ENCODE peak calls at places on chromosome 1, in four cellular contexts. R, P, N and J are unnamed samples.

GRCh38 chr1:149887456-149888159 is 11.8 kb upstream of the BOLA1 start:
- DNase-seq in R (peak; percentile 84), N (peak; percentile 99), P (peak; percentile 77), J (peak; percentile 85)

GRCh38 chr1:24390924-24391782 is 22.4 kb downstream of the STPG1 start:
- DNase-seq in R (peak; percentile 80), N (peak; percentile 79), P (peak; percentile 83), J (peak; percentile 88)

GRCh38 chr1:186511761-186512637 is 51.1 kb upstream of the PDC start:
- DNase-seq in R (no peak), P (no peak), N (peak; percentile 70), J (no peak)

GRCh38 chr1:86155061-86155806 is 1.3 kb downstream of the COL24A1 start:
- DNase-seq in N (peak; percentile 71), P (peak; percentile 49), R (peak; percentile 46), J (peak; percentile 60)

GRCh38 chr1:173190101-173190895 is 16.8 kb downstream of the TNFSF4 start:
- DNase-seq in P (peak; percentile 92), R (peak; percentile 88), N (no peak), J (peak; percentile 89)

GRCh38 chr1:212269306-212269705 is 15.9 kb upstream of the PPP2R5A start:
- DNase-seq in P (no peak), N (peak; percentile 45), R (no peak), J (no peak)

GRCh38 chr1:155127672-155128468 is at the start of gene EFNA1:
- DNase-seq in N (peak; percentile 54), R (peak; percentile 90), P (peak; percentile 82), J (peak; percentile 71)

GRCh38 chr1:7703321-7704213 is 67.5 kb upstream of the VAMP3 start:
- DNase-seq in P (no peak), N (peak; percentile 58), R (no peak), J (no peak)

GRCh38 chr1:200226268-200226968 is 183.4 kb downstream of the ZNF281 start:
- DNase-seq in N (peak; percentile 89), P (no peak), R (no peak), J (no peak)

GRCh38 chr1:66752000-66752592 is at the start of gene DYNLT5:
- DNase-seq in R (peak; percentile 72), P (peak; percentile 81), N (peak; percentile 80), J (peak; percentile 82)

GRCh38 chr1:96313216-96313615 is 408.4 kb upstream of the PTBP2 start:
- DNase-seq in P (no peak), R (no peak), N (no peak), J (no peak)

GRCh38 chr1:63276625-63277024 is 45.7 kb upstream of the FOXD3 start:
- DNase-seq in R (no peak), P (no peak), N (no peak), J (no peak)

GRCh38 chr1:69376408-69376807 is 191.3 kb upstream of the LRRC7 start:
- DNase-seq in N (no peak), P (no peak), R (no peak), J (no peak)

GRCh38 chr1:6035719-6036118 is 10.0 kb upstream of the KCNAB2 start:
- DNase-seq in R (no peak), N (no peak), P (no peak), J (no peak)

GRCh38 chr1:51189421-51190073 is 46.5 kb upstream of the RNF11 start:
- DNase-seq in R (no peak), P (no peak), N (peak; percentile 58), J (no peak)

GRCh38 chr1:219797683-219798082 is 130.7 kb downstream of the SLC30A10 start:
- DNase-seq in P (no peak), R (no peak), N (no peak), J (no peak)

GRCh38 chr1:70847013-70847412 is 200.6 kb downstream of the PTGER3 start:
- DNase-seq in P (no peak), R (no peak), N (peak; percentile 65), J (no peak)

GRCh38 chr1:78375996-78376395 is 114.8 kb upstream of the PTGFR start:
- DNase-seq in R (no peak), N (no peak), P (no peak), J (no peak)

GRCh38 chr1:47624531-47624930 is 186.7 kb downstream of the FOXD2 start:
- DNase-seq in N (peak; percentile 86), R (no peak), P (no peak), J (no peak)

GRCh38 chr1:13570924-13571323 is 12.7 kb upstream of the PDPN start:
- DNase-seq in R (no peak), N (peak; percentile 58), P (no peak), J (no peak)

GRCh38 chr1:206782448-206782847 is 10.2 kb upstream of the IL10 start:
- DNase-seq in R (no peak), P (no peak), N (no peak), J (no peak)

GRCh38 chr1:59903136-59903754 is 23.3 kb downstream of the CYP2J2 start:
- DNase-seq in N (peak; percentile 57), R (no peak), P (no peak), J (no peak)

GRCh38 chr1:31795801-31796621 is 19.8 kb downstream of the SPOCD1 start:
- DNase-seq in P (peak; percentile 41), N (no peak), R (no peak), J (no peak)

GRCh38 chr1:189323090-189323489 is 1154.6 kb downstream of the BRINP3 start:
- DNase-seq in R (no peak), N (no peak), P (no peak), J (no peak)

GRCh38 chr1:6359568-6360496 is 33.7 kb downstream of the ACOT7 start:
- DNase-seq in R (peak; percentile 93), P (peak; percentile 67), N (peak; percentile 81), J (peak; percentile 87)

GRCh38 chr1:12593621-12594066 is 24.4 kb downstream of the DHRS3 start:
- DNase-seq in N (no peak), R (peak; percentile 71), P (peak; percentile 75), J (peak; percentile 83)

DNA sequence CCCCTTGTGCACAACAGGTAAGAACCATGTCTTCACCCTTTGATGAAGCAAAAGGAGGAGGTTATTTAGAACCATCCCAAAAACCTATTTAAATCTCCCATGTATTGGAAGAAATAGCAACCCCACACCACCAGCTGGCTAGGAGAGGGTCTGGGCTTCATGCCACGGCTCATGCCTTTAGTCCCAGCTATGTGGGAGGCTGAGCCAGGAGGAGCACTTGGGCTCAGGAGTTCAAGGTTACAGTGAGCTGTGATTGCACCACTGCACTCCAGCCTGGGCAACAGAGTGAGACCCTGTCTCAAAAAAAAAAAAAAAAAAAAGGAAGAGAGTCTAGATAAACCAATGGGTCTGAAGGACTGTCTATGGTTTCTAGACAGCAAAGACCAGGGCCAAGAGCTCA is 197.9 kb upstream of the COA6 start:
- DNase-seq in N (no peak), P (no peak), R (no peak), J (no peak)
- H3K4me1 ChIP-seq in N (no peaks in the 10 kb centered on the region), P (no peaks in the 10 kb centered on the region), R (no peaks in the 10 kb centered on the region), J (no peaks in the 10 kb centered on the region)

GRCh38 chr1:11176081-11176706 is 13.0 kb upstream of the ANGPTL7 start:
- DNase-seq in P (peak; percentile 59), R (no peak), N (peak; percentile 55), J (peak; percentile 56)
- H3K27ac ChIP-seq in P (peak overlapping the region; percentile 33), R (no peak overlapping the region), N (no peak overlapping the region), J (peak overlapping the region; percentile 60)

DNA sequence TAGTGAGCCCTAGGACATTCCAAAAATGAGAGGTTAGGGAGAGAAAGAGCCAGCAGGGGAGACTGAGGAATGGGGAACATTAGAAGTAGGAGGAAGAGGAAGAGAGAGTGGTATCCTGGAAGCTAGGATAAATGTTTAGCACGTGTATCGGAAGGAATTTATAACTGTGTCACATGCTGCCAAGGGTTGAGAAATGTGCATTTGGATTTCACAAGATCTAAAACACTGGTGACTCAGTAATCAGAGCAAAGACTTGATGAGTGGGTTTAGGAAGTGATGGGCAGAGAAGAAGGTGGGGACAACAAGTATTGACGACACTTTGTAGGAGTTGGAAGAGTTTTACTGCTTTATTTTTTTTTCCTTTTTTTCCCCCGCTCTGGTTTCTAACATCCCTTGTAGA is 193.9 kb downstream of the FMN2 start:
- DNase-seq in R (no peak), P (no peak), N (no peak), J (no peak)
- H3K4me1 ChIP-seq in R (no peaks in the 10 kb centered on the region), P (no peaks in the 10 kb centered on the region), N (no peaks in the 10 kb centered on the region), J (no peaks in the 10 kb centered on the region)

DNA sequence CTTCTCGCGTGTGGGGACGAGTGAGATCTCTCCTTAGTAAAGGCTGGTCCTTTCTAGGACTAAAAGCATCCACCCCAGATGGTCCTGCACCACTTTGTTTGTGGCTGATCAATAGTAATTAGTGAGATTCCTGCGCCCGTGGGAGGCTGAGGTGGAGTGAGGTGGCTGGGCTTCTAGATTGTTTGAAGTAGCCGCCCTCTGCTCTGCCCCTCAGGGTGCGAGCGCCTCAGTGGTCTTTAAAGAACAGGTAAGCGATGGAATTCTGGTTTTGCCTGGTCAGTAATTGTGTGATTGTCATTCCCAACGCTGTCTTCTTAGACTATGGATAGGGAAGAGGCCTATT is 20.7 kb downstream of the PEX14 start:
- DNase-seq in P (no peak), R (no peak), N (no peak), J (no peak)
- H3K27ac ChIP-seq in P (peak overlapping the region; percentile 60), R (no peak overlapping the region), N (no peak overlapping the region), J (no peak overlapping the region)

DNA sequence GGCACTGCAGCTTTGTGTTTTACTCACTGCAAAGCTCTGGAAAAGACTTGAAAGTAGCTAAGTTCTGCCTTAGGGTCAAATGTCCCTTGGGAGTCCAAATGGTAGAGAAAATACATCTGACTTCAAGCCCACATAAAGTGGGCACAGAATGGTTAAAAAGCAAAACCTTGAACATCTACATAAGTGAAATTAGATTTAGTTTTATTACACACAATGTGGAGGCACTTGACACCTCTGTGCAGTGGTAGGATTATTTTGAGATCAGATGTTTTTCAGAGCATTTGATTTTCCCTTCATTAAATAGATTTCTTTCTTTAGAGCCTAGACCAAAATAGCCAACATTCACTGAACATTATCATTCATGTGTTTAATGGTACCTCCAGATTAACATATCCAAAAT is 11.2 kb upstream of the FCRL3 start:
- DNase-seq in N (no peak), P (no peak), R (no peak), J (no peak)
- H3K4me1 ChIP-seq in N (no peaks in the 10 kb centered on the region), P (no peaks in the 10 kb centered on the region), R (no peaks in the 10 kb centered on the region), J (no peaks in the 10 kb centered on the region)

GRCh38 chr1:91765880-91766443 is 120.0 kb downstream of the TGFBR3 start:
- DNase-seq in N (no peak), P (no peak), R (no peak), J (no peak)

GRCh38 chr1:91765293-91765692 is 120.7 kb downstream of the TGFBR3 start:
- DNase-seq in P (no peak), N (no peak), R (peak; percentile 70), J (no peak)

GRCh38 chr1:91764471-91765115 is 121.4 kb downstream of the TGFBR3 start:
- DNase-seq in P (no peak), R (no peak), N (peak; percentile 73), J (no peak)

GRCh38 chr1:91761303-91761721 is 124.6 kb downstream of the TGFBR3 start:
- DNase-seq in P (no peak), N (no peak), R (no peak), J (no peak)

GRCh38 chr1:91763252-91763651 is 122.7 kb downstream of the TGFBR3 start:
- DNase-seq in P (no peak), N (no peak), R (no peak), J (no peak)
- H3K27ac ChIP-seq in P (peak overlapping the region; percentile 55), N (no peak overlapping the region), R (peak overlapping the region; percentile 71), J (no peak overlapping the region)